ENCODE peak calls at places on chromosomes 16 and 17, in six cellular contexts. M is lung, B is esophagus squamous epithelium, S is cardiac muscle cell, W is PC-9, Y is prostate gland. T is an unnamed sample.

GRCh38 chr17:67666028-67666427 is 51.7 kb upstream of the NOL11 start:
- DNase-seq in W (no peak), S (no peak), Y (no peak), B (no peak), M (no peak), T (no peak)

GRCh38 chr16:15993946-15994665 is 44.7 kb downstream of the ABCC1 start:
- DNase-seq in W (no peak), B (no peak), M (no peak), S (no peak), Y (no peak), T (peak)

GRCh38 chr17:59366773-59367656 is 35.6 kb downstream of the YPEL2 start:
- DNase-seq in B (no peak), M (peak), Y (peak), W (no peak), S (peak), T (peak)

GRCh38 chr17:66299721-66300120 is 2.7 kb upstream of the PRKCA start:
- DNase-seq in B (no peak), Y (no peak), M (no peak), S (no peak), W (no peak), T (no peak)

GRCh38 chr16:85256190-85256739 is 144.0 kb upstream of the CIBAR2 start:
- DNase-seq in Y (no peak), W (no peak), B (no peak), M (no peak), S (no peak), T (no peak)

GRCh38 chr17:78648293-78648692 is 71.1 kb upstream of the DNAH17 start:
- DNase-seq in M (no peak), Y (no peak), S (no peak), B (no peak), W (no peak), T (no peak)

GRCh38 chr16:85136705-85137322 is 24.5 kb upstream of the CIBAR2 start:
- DNase-seq in B (no peak), Y (no peak), W (no peak), S (no peak), M (peak), T (peak)

GRCh38 chr16:2229602-2230250 is 6.3 kb downstream of the E4F1 start:
- DNase-seq in B (no peak), W (no peak), M (no peak), S (no peak), Y (no peak), T (no peak)

GRCh38 chr16:85170066-85171003 is 58.1 kb upstream of the CIBAR2 start:
- DNase-seq in Y (no peak), W (no peak), S (no peak), B (no peak), M (no peak), T (no peak)

GRCh38 chr17:12990041-12990808 is 27.6 kb downstream of the ELAC2 start:
- DNase-seq in M (no peak), Y (no peak), W (no peak), S (no peak), B (no peak), T (no peak)

GRCh38 chr16:73605309-73605708 is 557.4 kb upstream of the ZFHX3 start:
- DNase-seq in M (no peak), B (no peak), W (no peak), Y (no peak), S (no peak), T (no peak)

GRCh38 chr17:2435181-2435741 is 34.4 kb upstream of the MNT start:
- DNase-seq in M (no peak), Y (no peak), W (no peak), S (peak), B (no peak), T (peak)

GRCh38 chr16:82835487-82836160 is 208.9 kb downstream of the CDH13 start:
- DNase-seq in Y (no peak), B (no peak), W (no peak), S (no peak), M (no peak), T (no peak)

GRCh38 chr17:29246638-29247037 is at the start of gene CRYBA1:
- DNase-seq in Y (no peak), W (no peak), S (no peak), M (no peak), B (no peak), T (no peak)

GRCh38 chr16:87927195-87927562 is 9.2 kb downstream of the CA5A start:
- DNase-seq in Y (no peak), B (no peak), S (no peak), M (no peak), W (no peak), T (no peak)

GRCh38 chr16:8182761-8183160 is 407.6 kb downstream of the TMEM114 start:
- DNase-seq in S (no peak), Y (no peak), M (no peak), B (no peak), W (no peak), T (no peak)

GRCh38 chr17:46977348-46977747 is 1.7 kb downstream of the RPRML start:
- DNase-seq in S (peak), W (peak), B (no peak), Y (no peak), M (no peak), T (no peak)

GRCh38 chr17:36657763-36658490 is 56.5 kb downstream of the MRM1 start:
- DNase-seq in W (peak), M (no peak), Y (no peak), S (peak), B (no peak), T (no peak)

GRCh38 chr16:26731729-26732128 is 335.0 kb upstream of the C16orf82 start:
- DNase-seq in B (no peak), W (no peak), Y (no peak), M (no peak), S (no peak), T (no peak)

GRCh38 chr16:52050418-52050817 is 496.5 kb downstream of the TOX3 start:
- DNase-seq in W (no peak), Y (no peak), B (no peak), S (no peak), M (no peak), T (no peak)

GRCh38 chr17:35254107-35254802 is 11.4 kb downstream of the SLFN5 start:
- DNase-seq in B (no peak), M (peak), Y (peak), W (peak), S (peak), T (peak)

GRCh38 chr16:4684763-4685162 is 8.6 kb upstream of the NUDT16L1 start:
- DNase-seq in B (no peak), S (no peak), Y (no peak), W (peak), M (no peak), T (no peak)

GRCh38 chr17:56786989-56787482 is 46.7 kb downstream of the C17orf67 start:
- DNase-seq in W (peak), M (no peak), S (no peak), B (no peak), Y (peak), T (peak)

GRCh38 chr16:63530208-63530607 is 1494.0 kb upstream of the CDH8 start:
- DNase-seq in Y (no peak), W (no peak), S (peak), M (no peak), B (no peak), T (no peak)

GRCh38 chr17:50533720-50534148 is 1.2 kb downstream of the EPN3 start:
- DNase-seq in B (no peak), Y (peak), M (no peak), W (peak), S (peak), T (peak)

GRCh38 chr17:27596106-27596505 is 34.9 kb upstream of the LGALS9 start:
- DNase-seq in B (no peak), S (no peak), M (no peak), W (no peak), Y (no peak), T (peak)

GRCh38 chr16:58018803-58019202 is 6.8 kb upstream of the MMP15 start:
- DNase-seq in W (no peak), Y (no peak), B (no peak), M (no peak), S (no peak), T (no peak)

GRCh38 chr17:4480929-4481898 is 17.5 kb upstream of the SPNS2 start:
- DNase-seq in S (no peak), B (no peak), Y (no peak), W (no peak), M (no peak), T (no peak)

GRCh38 chr17:61379457-61380216 is 20.0 kb upstream of the TBX2 start:
- DNase-seq in B (no peak), W (no peak), M (no peak), S (no peak), Y (no peak), T (no peak)

GRCh38 chr17:68290268-68290954 is 516 bp downstream of the SLC16A6 start:
- DNase-seq in M (peak), S (peak), B (no peak), W (peak), Y (peak), T (no peak)

GRCh38 chr16:58551496-58551895 is 36.2 kb downstream of the SETD6 start:
- DNase-seq in B (no peak), S (no peak), M (no peak), W (no peak), Y (no peak), T (peak)

GRCh38 chr17:3575506-3575905 is 17.9 kb upstream of the TRPV3 start:
- DNase-seq in S (no peak), B (no peak), M (no peak), W (no peak), Y (no peak), T (peak)

GRCh38 chr16:49742428-49743205 is 113.3 kb downstream of the ZNF423 start:
- DNase-seq in M (no peak), S (no peak), B (no peak), W (no peak), Y (no peak), T (no peak)

GRCh38 chr16:59170065-59170712 is 436.1 kb upstream of the GOT2 start:
- DNase-seq in S (no peak), M (no peak), W (no peak), Y (no peak), B (no peak), T (no peak)

GRCh38 chr17:80408872-80409271 is 6.1 kb upstream of the ENDOV start:
- DNase-seq in B (no peak), Y (no peak), W (no peak), M (no peak), S (no peak), T (peak)

GRCh38 chr16:64754279-64754678 is 367.6 kb downstream of the CDH11 start:
- DNase-seq in S (no peak), Y (no peak), B (no peak), M (no peak), W (no peak), T (no peak)

DNA sequence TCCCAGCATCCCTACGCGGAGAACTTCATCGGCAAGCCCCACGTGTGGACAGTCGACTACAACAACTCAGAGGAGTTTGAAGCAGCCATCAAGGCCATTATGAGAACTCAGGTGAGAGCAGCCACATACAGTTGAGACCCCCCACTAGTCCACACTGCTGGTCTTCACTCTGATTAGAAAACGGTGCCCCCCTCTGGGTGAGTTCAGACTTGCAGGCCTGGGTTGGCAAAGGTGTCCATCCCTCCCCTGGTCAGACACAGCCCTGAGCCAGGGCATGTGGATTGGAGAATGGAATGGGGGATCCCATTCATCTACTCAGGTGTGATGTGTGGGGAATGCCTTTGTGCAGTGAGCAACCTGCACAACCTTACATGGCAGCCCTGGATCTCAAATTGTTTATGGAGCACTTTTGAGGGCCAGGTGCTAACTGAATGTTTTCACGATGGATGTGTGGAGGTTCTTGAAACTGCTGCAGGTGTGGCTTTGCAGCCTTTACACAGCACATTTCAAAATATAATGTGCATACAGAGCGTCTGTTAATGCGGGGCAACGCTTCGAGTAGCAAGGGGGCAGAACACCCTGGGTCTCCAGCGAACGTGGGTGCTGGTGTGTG is 72.6 kb downstream of the MGAT5B start:
- DNase-seq in S (no peak), W (no peak), B (no peak), Y (no peak), M (no peak), T (no peak)
- TF ChIP-seq CTCF in S (peak), W (peak), B (no peak), Y (no peak), M (no peak), T (no peak)

GRCh38 chr16:21301895-21302291 is 23.8 kb upstream of the CRYM start:
- DNase-seq in M (no peak), B (no peak), S (no peak), W (no peak), Y (no peak), T (peak)

GRCh38 chr16:21302898-21303528 is 24.9 kb upstream of the CRYM start:
- DNase-seq in S (no peak), B (no peak), M (no peak), W (no peak), Y (no peak), T (peak)

GRCh38 chr16:21301168-21301894 is 23.2 kb upstream of the CRYM start:
- DNase-seq in M (peak), B (no peak), Y (peak), S (peak), W (peak), T (peak)

GRCh38 chr16:21300309-21301167 is 22.4 kb upstream of the CRYM start:
- DNase-seq in Y (peak), M (peak), B (peak), S (peak), W (peak), T (peak)

GRCh38 chr16:21302454-21302853 is 24.4 kb upstream of the CRYM start:
- DNase-seq in W (no peak), M (no peak), B (no peak), Y (no peak), S (no peak), T (peak)
- H3K4me3 ChIP-seq in W (peak), M (no peak), B (peak), Y (no peak), S (no peak), T (peak)

GRCh38 chr16:17053536-17054160 is 417.1 kb downstream of the XYLT1 start:
- DNase-seq in M (no peak), B (no peak), Y (no peak), W (no peak), S (no peak), T (no peak)
- TF ChIP-seq CTCF in M (no peak), B (peak), Y (no peak), W (no peak), S (no peak), T (no peak)

GRCh38 chr16:21646091-21646490 is 6.3 kb downstream of the IGSF6 start:
- DNase-seq in S (no peak), M (no peak), W (no peak), B (no peak), Y (no peak), T (peak)

GRCh38 chr16:21645261-21645721 is 7.1 kb downstream of the IGSF6 start:
- DNase-seq in M (no peak), Y (no peak), S (no peak), B (no peak), W (no peak), T (peak)

GRCh38 chr16:21646721-21647561 is 5.5 kb downstream of the IGSF6 start:
- DNase-seq in W (no peak), M (no peak), Y (no peak), S (no peak), B (no peak), T (no peak)

GRCh38 chr16:21643787-21644186 is 8.6 kb downstream of the IGSF6 start:
- DNase-seq in B (no peak), M (no peak), S (no peak), W (no peak), Y (no peak), T (no peak)

DNA sequence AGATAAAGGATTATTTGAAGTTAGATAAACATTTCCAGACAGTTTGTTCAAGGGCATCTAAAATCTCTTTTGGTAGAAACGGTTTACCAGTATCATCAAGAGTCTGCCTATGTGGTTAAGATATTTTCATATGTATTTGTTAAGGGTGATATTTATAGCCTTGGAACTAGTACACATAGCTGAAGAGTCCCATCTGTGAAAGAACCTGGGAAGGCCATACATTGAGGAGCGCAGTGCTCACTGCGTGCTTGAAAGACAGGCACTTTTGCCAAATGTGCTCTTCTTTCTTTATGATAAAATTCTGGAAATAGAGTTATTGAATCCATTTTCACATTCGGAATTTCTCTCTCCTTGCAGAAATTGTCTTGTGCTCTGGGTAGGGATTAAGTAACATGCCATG is 7.7 kb downstream of the IGSF6 start:
- DNase-seq in Y (no peak), S (no peak), M (no peak), B (no peak), W (no peak), T (no peak)
- H3K4me3 ChIP-seq in Y (no peak), S (no peak), M (no peak), B (no peak), W (no peak), T (no peak)

GRCh38 chr16:67893791-67894399 is 841 bp downstream of the PSKH1 start:
- DNase-seq in S (no peak), Y (no peak), B (no peak), W (no peak), M (no peak), T (no peak)
- TF ChIP-seq CTCF in S (no peak), Y (no peak), B (no peak), W (no peak), M (no peak), T (no peak)

DNA sequence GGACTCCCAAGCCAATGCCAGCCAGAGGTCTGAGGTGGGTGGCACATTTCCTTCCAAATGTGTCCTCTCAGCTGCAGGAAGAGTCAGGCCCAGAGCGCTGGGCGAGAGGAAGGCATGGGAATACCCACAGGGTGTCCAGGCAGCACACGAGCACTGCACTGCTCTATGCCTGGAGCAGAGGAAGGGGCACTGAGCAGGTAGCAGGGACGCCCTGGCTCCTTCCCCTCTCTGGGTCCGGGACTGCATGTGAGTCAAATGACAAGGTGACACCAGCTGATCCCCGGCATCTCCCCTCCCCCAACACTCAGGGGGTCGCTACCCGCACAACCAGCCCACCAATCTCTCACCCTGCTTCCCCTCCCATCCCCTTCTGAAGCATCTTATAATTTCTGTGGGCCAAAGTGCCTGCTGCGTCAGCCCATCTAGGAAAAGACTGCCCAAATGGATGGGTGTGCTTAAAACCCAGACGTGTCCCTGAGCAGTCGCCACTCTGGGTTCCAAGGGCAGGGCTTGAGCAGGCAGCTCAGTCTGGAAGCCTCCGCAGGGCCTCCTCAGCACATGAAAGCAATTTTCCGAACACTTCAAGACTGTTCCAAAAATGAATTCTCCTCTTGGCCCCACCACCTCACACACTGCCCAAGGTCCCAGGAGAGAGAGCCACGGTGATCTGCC is 12.0 kb upstream of the BCAR1 start:
- DNase-seq in M (no peak), Y (no peak), S (no peak), W (no peak), B (no peak), T (peak)
- H3K4me3 ChIP-seq in M (no peak), Y (peak), S (no peak), W (peak), B (peak), T (peak)

T was measured in fibroblast of the aortic adventitia.